ENCODE peak calls at places on chromosome 5, in nine cellular contexts. F is uterus; H is neural progenitor cell; K is naive thymus-derived CD4-positive, alpha-beta T cell; M is aorta; W is IMR-90; R is gastrocnemius medialis; P is colonic mucosa; U is CD8-positive, alpha-beta T cell. X is an unnamed sample.

GRCh38 chr5:177006265-177006972 is at the start of gene UIMC1:
- DNase-seq in F (peak; percentile 88), H (peak; percentile 98), K (peak; percentile 84), M (peak; percentile 98), W (peak; percentile 88), R (peak; percentile 85), P (peak; percentile 95), U (peak; percentile 83), X (peak; percentile 90)

GRCh38 chr5:65157906-65158603 is 323.7 kb downstream of the ADAMTS6 start:
- DNase-seq in F (no peak), H (no peak), K (no peak), M (no peak), W (no peak), R (no peak), P (peak; percentile 48), U (no peak), X (no peak)

GRCh38 chr5:61177716-61178115 is 15.4 kb upstream of the SMIM15 start:
- DNase-seq in F (no peak), H (no peak), K (no peak), M (no peak), W (no peak), R (no peak), P (no peak), U (no peak), X (no peak)

GRCh38 chr5:132539716-132540115 is 3.6 kb downstream of the IL5 start:
- DNase-seq in F (no peak), H (no peak), K (no peak), M (no peak), W (no peak), R (no peak), P (no peak), U (no peak), X (no peak)

GRCh38 chr5:138110266-138110963 is 26.6 kb downstream of the WNT8A start:
- DNase-seq in F (no peak), H (peak; percentile 46), K (no peak), M (no peak), W (no peak), R (no peak), P (no peak), U (no peak), X (no peak)

GRCh38 chr5:9173281-9174048 is 372.4 kb downstream of the SEMA5A start:
- DNase-seq in F (no peak), H (no peak), K (no peak), M (no peak), W (peak; percentile 66), R (no peak), P (no peak), U (no peak), X (no peak)

GRCh38 chr5:95262933-95263660 is 21.8 kb downstream of the MCTP1 start:
- DNase-seq in F (no peak), H (no peak), K (no peak), M (no peak), W (no peak), R (no peak), P (no peak), U (no peak), X (no peak)

GRCh38 chr5:172754957-172755356 is 16.0 kb downstream of the DUSP1 start:
- DNase-seq in F (no peak), H (no peak), K (no peak), M (no peak), W (no peak), R (no peak), P (no peak), U (no peak), X (no peak)

GRCh38 chr5:103808464-103809106 is 246.0 kb upstream of the NUDT12 start:
- DNase-seq in F (no peak), H (peak; percentile 73), K (no peak), M (no peak), W (peak; percentile 50), R (no peak), P (peak; percentile 21), U (no peak), X (no peak)

DNA sequence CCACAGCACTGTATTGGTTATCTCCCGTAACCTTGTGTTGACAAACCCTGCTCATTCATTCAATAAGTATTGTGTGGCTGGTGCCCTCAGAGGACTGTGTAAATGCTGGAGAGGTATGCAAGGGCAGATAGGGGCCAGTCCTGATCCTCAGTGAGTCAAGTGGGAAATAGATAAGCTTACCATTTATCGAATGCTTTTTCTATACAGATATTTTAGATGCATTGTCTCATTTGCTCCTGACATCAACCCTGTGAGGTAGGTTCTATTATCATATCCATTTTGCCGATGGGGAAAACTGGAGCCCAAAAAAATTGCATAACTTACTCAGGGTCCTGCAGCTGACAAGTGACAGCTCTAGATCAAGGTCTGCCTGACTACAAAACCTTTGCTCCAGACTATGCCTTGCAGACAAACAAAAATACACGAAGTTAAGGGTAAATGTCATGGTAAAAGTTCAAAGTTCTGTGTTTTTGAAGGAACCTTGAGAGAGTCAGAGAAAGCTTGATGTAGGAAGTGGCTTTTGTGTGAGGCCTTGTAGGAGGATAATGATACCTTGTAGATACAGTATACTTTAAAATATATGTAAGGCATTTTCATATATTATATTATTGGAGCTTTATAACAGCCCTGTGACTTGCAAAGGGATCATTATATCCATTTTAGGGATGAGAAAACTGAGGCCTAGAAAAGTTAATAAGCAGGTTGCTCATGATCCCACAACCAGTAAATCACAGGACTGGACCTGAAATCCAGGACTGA is 22.7 kb downstream of the CYFIP2 start:
- DNase-seq in F (no peak), H (no peak), K (peak; percentile 53), M (no peak), W (no peak), R (no peak), P (no peak), U (no peak), X (no peak)
- H3K27ac ChIP-seq in F (no peak overlapping the region), H (no peak overlapping the region), K (peak overlapping the region; percentile 61), M (no peak overlapping the region), W (no peak overlapping the region), R (no peak overlapping the region), P (no peak overlapping the region), U (peak overlapping the region; percentile 16), X (no peak overlapping the region)

GRCh38 chr5:158816306-158816705 is 283.4 kb downstream of the EBF1 start:
- DNase-seq in F (no peak), H (no peak), K (no peak), M (no peak), W (no peak), R (no peak), P (no peak), U (no peak), X (no peak)
- H3K27ac ChIP-seq in F (no peak overlapping the region), H (no peak overlapping the region), K (no peak overlapping the region), M (no peak overlapping the region), W (no peak overlapping the region), R (no peak overlapping the region), P (no peak overlapping the region), U (no peak overlapping the region), X (no peak overlapping the region)

GRCh38 chr5:158463188-158463587 is 604.2 kb upstream of the CLINT1 start:
- DNase-seq in F (no peak), H (no peak), K (no peak), M (no peak), W (peak; percentile 31), R (no peak), P (no peak), U (no peak), X (no peak)

GRCh38 chr5:158465379-158465972 is 606.5 kb upstream of the CLINT1 start:
- DNase-seq in F (no peak), H (no peak), K (no peak), M (no peak), W (no peak), R (no peak), P (no peak), U (no peak), X (no peak)

GRCh38 chr5:158464383-158464782 is 605.4 kb upstream of the CLINT1 start:
- DNase-seq in F (peak; percentile 41), H (no peak), K (no peak), M (no peak), W (no peak), R (no peak), P (no peak), U (no peak), X (no peak)

GRCh38 chr5:158462349-158463114 is 603.6 kb upstream of the CLINT1 start:
- DNase-seq in F (no peak), H (no peak), K (no peak), M (no peak), W (no peak), R (peak; percentile 27), P (no peak), U (no peak), X (no peak)

GRCh38 chr5:158463971-158464370 is 605.0 kb upstream of the CLINT1 start:
- DNase-seq in F (peak; percentile 85), H (no peak), K (no peak), M (no peak), W (peak; percentile 10), R (peak; percentile 70), P (no peak), U (no peak), X (no peak)
- H3K27ac ChIP-seq in F (peak overlapping the region; percentile 76), H (no peak overlapping the region), K (no peak overlapping the region), M (no peak overlapping the region), W (no peak overlapping the region), R (peak overlapping the region; percentile 49), P (no peak overlapping the region), U (no peak overlapping the region), X (peak overlapping the region; percentile 21)

GRCh38 chr5:14807471-14807870 is 64.1 kb downstream of the ANKH start:
- DNase-seq in F (no peak), H (no peak), K (no peak), M (no peak), W (no peak), R (no peak), P (no peak), U (no peak), X (no peak)

GRCh38 chr5:14810282-14810681 is 61.3 kb downstream of the ANKH start:
- DNase-seq in F (no peak), H (no peak), K (no peak), M (no peak), W (no peak), R (no peak), P (no peak), U (no peak), X (no peak)

GRCh38 chr5:14810941-14811573 is 60.5 kb downstream of the ANKH start:
- DNase-seq in F (no peak), H (no peak), K (no peak), M (no peak), W (no peak), R (no peak), P (no peak), U (no peak), X (no peak)

GRCh38 chr5:14812166-14812565 is 59.4 kb downstream of the ANKH start:
- DNase-seq in F (no peak), H (no peak), K (no peak), M (no peak), W (no peak), R (no peak), P (no peak), U (no peak), X (no peak)

DNA sequence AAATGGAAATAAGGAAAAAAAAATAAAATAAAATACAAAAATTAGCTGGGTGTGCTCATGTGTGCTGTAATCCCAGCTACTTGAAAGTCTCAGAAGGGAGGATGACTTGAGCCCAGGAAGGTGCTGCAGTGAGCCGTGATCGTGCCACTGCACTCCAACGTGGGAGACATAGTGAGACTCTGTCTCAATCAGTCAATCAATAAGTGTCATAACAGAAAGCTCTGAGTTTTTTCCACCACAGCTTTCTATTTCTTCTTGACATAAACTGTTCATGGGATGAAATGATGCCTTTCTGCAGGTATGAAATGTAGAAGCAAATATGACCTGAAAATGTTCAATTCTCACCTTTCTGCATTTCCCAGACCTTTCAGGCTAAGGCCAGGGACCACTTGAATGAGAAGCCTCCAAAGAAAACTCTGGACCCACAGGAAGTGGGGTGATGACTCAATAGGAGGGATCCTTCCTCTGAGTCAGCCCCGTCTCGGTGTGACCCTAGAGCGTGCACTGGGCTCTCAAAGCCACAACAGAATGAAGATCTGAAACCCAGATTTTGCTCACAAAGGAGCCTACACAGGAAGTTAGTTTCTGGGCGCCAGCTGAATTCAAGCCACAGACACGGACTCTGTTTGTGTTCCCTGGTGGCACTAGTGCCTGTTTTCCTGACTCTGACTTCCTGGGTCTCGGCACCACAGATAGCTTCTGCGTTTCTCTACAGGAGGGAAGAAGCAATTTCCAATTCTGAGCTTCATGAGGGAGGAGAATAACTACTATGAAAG is 62.0 kb downstream of the ANKH start:
- DNase-seq in F (no peak), H (no peak), K (peak; percentile 63), M (no peak), W (peak; percentile 93), R (peak; percentile 53), P (peak; percentile 40), U (peak; percentile 10), X (no peak)
- H3K27ac ChIP-seq in F (no peak overlapping the region), H (no peak overlapping the region), K (peak overlapping the region; percentile 50), M (peak overlapping the region; percentile 26), W (peak overlapping the region; percentile 94), R (peak overlapping the region; percentile 55), P (peak overlapping the region; percentile 23), U (no peak overlapping the region), X (peak overlapping the region; percentile 30)